ENCODE peak calls at places on chromosomes 6 and 20, in seven cellular contexts. W is CMK, J is LoVo, A is GM10248, I is coronary artery, D is LHCN-M2, P is neural crest cell. C is an unnamed sample.

GRCh38 chr6:137297887-137298286 is 78.7 kb upstream of the IFNGR1 start:
- DNase-seq in W (no peak), J (no peak), A (no peak), I (no peak), D (peak; percentile 89), P (peak; percentile 9), C (no peak)

GRCh38 chr6:126548301-126548700 is 208.4 kb downstream of the CENPW start:
- DNase-seq in W (no peak), J (no peak), A (no peak), I (no peak), D (no peak), P (no peak), C (no peak)

GRCh38 chr6:73739097-73739496 is 43.1 kb downstream of the CD109 start:
- DNase-seq in W (no peak), J (peak; percentile 62), A (peak; percentile 46), I (no peak), D (peak; percentile 68), P (no peak), C (peak; percentile 44)

GRCh38 chr6:91781946-91782345 is 1195.1 kb upstream of the MAP3K7 start:
- DNase-seq in W (no peak), J (no peak), A (no peak), I (no peak), D (peak; percentile 67), P (peak; percentile 3), C (no peak)

GRCh38 chr6:111952821-111953535 is 79.7 kb upstream of the FYN start:
- DNase-seq in W (no peak), J (no peak), A (no peak), I (no peak), D (peak; percentile 38), P (no peak), C (peak; percentile 59)

GRCh38 chr6:130371921-130372320 is 6.1 kb downstream of the TMEM200A start:
- DNase-seq in W (no peak), J (no peak), A (no peak), I (no peak), D (no peak), P (no peak), C (no peak)

GRCh38 chr6:93418448-93419303 is 683 bp downstream of the EPHA7 start:
- DNase-seq in W (no peak), J (no peak), A (peak; percentile 23), I (no peak), D (peak; percentile 64), P (peak; percentile 58), C (no peak)

GRCh38 chr6:19866900-19867627 is 29.9 kb downstream of the ID4 start:
- DNase-seq in W (no peak), J (peak; percentile 79), A (no peak), I (no peak), D (peak; percentile 55), P (no peak), C (peak; percentile 79)

GRCh38 chr20:33697129-33697528 is 10.9 kb upstream of the E2F1 start:
- DNase-seq in W (no peak), J (no peak), A (no peak), I (no peak), D (peak; percentile 26), P (no peak), C (no peak)

GRCh38 chr6:53376661-53377226 is 28.0 kb upstream of the ELOVL5 start:
- DNase-seq in W (no peak), J (no peak), A (no peak), I (no peak), D (no peak), P (no peak), C (no peak)

GRCh38 chr6:104771258-104771832 is 88.4 kb downstream of the HACE1 start:
- DNase-seq in W (no peak), J (peak; percentile 33), A (peak; percentile 18), I (no peak), D (peak; percentile 33), P (no peak), C (peak; percentile 22)

GRCh38 chr6:135094403-135094821 is 39.8 kb upstream of the HBS1L start:
- DNase-seq in W (no peak), J (peak; percentile 38), A (no peak), I (no peak), D (no peak), P (no peak), C (no peak)

GRCh38 chr20:48933017-48933766 is 11.7 kb downstream of the ARFGEF2 start:
- DNase-seq in W (no peak), J (no peak), A (no peak), I (no peak), D (peak; percentile 61), P (no peak), C (peak; percentile 98)

GRCh38 chr6:53179961-53180651 is 31.5 kb upstream of the GCM1 start:
- DNase-seq in W (no peak), J (no peak), A (no peak), I (no peak), D (peak; percentile 69), P (no peak), C (no peak)

GRCh38 chr20:31968299-31969126 is 562 bp downstream of the XKR7 start:
- DNase-seq in W (peak; percentile 58), J (peak; percentile 62), A (peak; percentile 93), I (no peak), D (peak; percentile 28), P (peak; percentile 100), C (peak; percentile 75)

GRCh38 chr20:14148042-14148441 is 152.7 kb downstream of the MACROD2 start:
- DNase-seq in W (no peak), J (no peak), A (no peak), I (no peak), D (no peak), P (no peak), C (no peak)

GRCh38 chr20:33306228-33306627 is 23.2 kb downstream of the BPIFB1 start:
- DNase-seq in W (no peak), J (no peak), A (no peak), I (no peak), D (no peak), P (no peak), C (no peak)

GRCh38 chr6:146009338-146009737 is 19.5 kb upstream of the GRM1 start:
- DNase-seq in W (no peak), J (no peak), A (no peak), I (no peak), D (no peak), P (no peak), C (no peak)

C was measured in SW480.